ENCODE peak calls at places on chromosomes 12 and 14, in seven cellular contexts. P is cardiac fibroblast; Y is activated T-helper 9 cell treated with anti-CD3 and anti-CD28 coated beads, Interleukin-2, amount 50 U/mL, for 16 hours; G is T-helper 2 cell; Q is NCI-H2081; A is activated naive CD4-positive, alpha-beta T cell treated with anti-CD3 and anti-CD28 coated beads, Interleukin-2, amount 50 U/mL, for 16 hours; Z is NCI-H1436. S is an unnamed sample.

GRCh38 chr12:98344630-98345029 is 170.8 kb upstream of the TMPO start:
- DNase-seq in Z (no peak), G (no peak), A (no peak), Q (no peak), Y (no peak), P (no peak), S (no peak)

GRCh38 chr14:33589334-33589733 is 361.5 kb downstream of the EGLN3 start:
- DNase-seq in Z (no peak), Q (no peak), P (peak; percentile 96), Y (no peak), A (no peak), G (no peak), S (no peak)

GRCh38 chr12:75816892-75817291 is 214.7 kb downstream of the PHLDA1 start:
- DNase-seq in P (peak; percentile 91), A (no peak), Y (no peak), G (peak; percentile 79), Z (no peak), Q (no peak), S (no peak)

GRCh38 chr14:23930742-23931141 is 22.8 kb upstream of the DHRS4 start:
- DNase-seq in A (no peak), Y (no peak), Q (no peak), P (peak; percentile 66), G (no peak), Z (no peak), S (no peak)

GRCh38 chr14:76257842-76258397 is 106.2 kb downstream of the GPATCH2L start:
- DNase-seq in A (no peak), Z (no peak), Y (no peak), G (no peak), P (no peak), Q (no peak), S (no peak)

GRCh38 chr14:101933209-101933608 is 31.2 kb upstream of the DYNC1H1 start:
- DNase-seq in Y (no peak), G (no peak), P (no peak), A (no peak), Q (no peak), Z (no peak), S (no peak)

GRCh38 chr12:16603916-16604575 is 1.9 kb downstream of the LMO3 start:
- DNase-seq in A (no peak), Y (no peak), Q (peak; percentile 57), P (no peak), Z (peak; percentile 76), G (no peak), S (no peak)

GRCh38 chr14:95043732-95044462 is 113.4 kb downstream of the DICER1 start:
- DNase-seq in Q (no peak), Z (no peak), G (no peak), A (no peak), P (no peak), Y (no peak), S (no peak)

GRCh38 chr12:113273053-113273725 is 51.9 kb downstream of the TPCN1 start:
- DNase-seq in Z (no peak), P (peak; percentile 23), Q (no peak), Y (no peak), G (no peak), A (no peak), S (no peak)

GRCh38 chr14:105151838-105152793 is 16.5 kb downstream of the JAG2 start:
- DNase-seq in P (no peak), Z (no peak), Y (no peak), A (no peak), G (no peak), Q (no peak), S (no peak)

GRCh38 chr12:124477109-124477915 is 90.1 kb downstream of the NCOR2 start:
- DNase-seq in Z (no peak), P (peak; percentile 17), Q (no peak), G (peak; percentile 39), A (no peak), Y (no peak), S (no peak)

GRCh38 chr12:127381043-127381668 is 885.8 kb upstream of the TMEM132C start:
- DNase-seq in Q (peak; percentile 78), Y (no peak), Z (peak; percentile 27), G (peak; percentile 64), P (peak; percentile 38), A (peak; percentile 29), S (no peak)

GRCh38 chr12:52006726-52007157 is at the start of gene TAMALIN:
- DNase-seq in Y (peak; percentile 76), Q (peak; percentile 71), Z (peak; percentile 78), A (peak; percentile 83), P (peak; percentile 47), G (peak; percentile 44), S (peak; percentile 85)

GRCh38 chr12:91958816-91959215 is 186.8 kb downstream of the BTG1 start:
- DNase-seq in A (no peak), P (peak; percentile 74), Z (no peak), G (peak; percentile 56), Q (no peak), Y (no peak), S (no peak)

GRCh38 chr12:115354007-115354452 is 670.1 kb upstream of the TBX3 start:
- DNase-seq in G (peak; percentile 2), Y (no peak), Q (no peak), P (peak; percentile 98), Z (no peak), A (no peak), S (no peak)

GRCh38 chr12:122865268-122866231 is 30.3 kb downstream of the HIP1R start:
- DNase-seq in Q (no peak), A (peak; percentile 37), P (no peak), G (no peak), Y (no peak), Z (peak; percentile 25), S (no peak)

GRCh38 chr14:68681256-68681655 is 111.6 kb downstream of the ZFP36L1 start:
- DNase-seq in G (no peak), Z (no peak), Y (no peak), A (no peak), Q (no peak), P (no peak), S (no peak)

GRCh38 chr12:32497864-32498263 is 98.5 kb downstream of the FGD4 start:
- DNase-seq in A (no peak), P (no peak), Z (no peak), Q (no peak), G (no peak), Y (no peak), S (no peak)

GRCh38 chr12:57504033-57504432 is 16.2 kb downstream of the MARS1 start:
- DNase-seq in Q (no peak), P (no peak), Z (no peak), G (no peak), Y (no peak), A (no peak), S (no peak)

GRCh38 chr12:111035578-111036301 is 115.4 kb upstream of the MYL2 start:
- DNase-seq in Y (no peak), G (no peak), P (no peak), A (no peak), Z (no peak), Q (no peak), S (no peak)

GRCh38 chr12:92505373-92506340 is 197.1 kb upstream of the PLEKHG7 start:
- DNase-seq in A (peak; percentile 78), Y (peak; percentile 42), P (peak; percentile 65), G (peak; percentile 82), Z (no peak), Q (no peak), S (peak; percentile 41)

GRCh38 chr12:9936597-9936996 is 4.4 kb upstream of the CLEC2A start:
- DNase-seq in A (no peak), Q (no peak), G (no peak), Y (no peak), P (no peak), Z (no peak), S (no peak)

GRCh38 chr14:69719501-69719951 is 47.4 kb upstream of the SRSF5 start:
- DNase-seq in A (no peak), Z (no peak), P (peak; percentile 100), Q (no peak), Y (no peak), G (no peak), S (no peak)

GRCh38 chr12:89863332-89863938 is 154.8 kb upstream of the ATP2B1 start:
- DNase-seq in Q (no peak), Y (peak; percentile 29), G (peak; percentile 95), A (peak; percentile 37), P (no peak), Z (no peak), S (peak; percentile 91)

GRCh38 chr12:80692114-80692513 is 15.3 kb upstream of the MYF6 start:
- DNase-seq in A (no peak), Q (no peak), G (no peak), P (no peak), Z (no peak), Y (no peak), S (no peak)

GRCh38 chr14:69553221-69553620 is 21.4 kb downstream of the CCDC177 start:
- DNase-seq in Q (no peak), Y (no peak), P (peak; percentile 80), Z (no peak), G (no peak), A (no peak), S (no peak)